ENCODE peak calls at places on chromosome 12, in eight cellular contexts. B is uterus, H is A549, T is esophagus squamous epithelium, E is body of pancreas, X is ovary, C is Peyer's patch, U is heart left ventricle. A is an unnamed sample.

GRCh38 chr12:66269142-66269541 is 33.2 kb upstream of the HELB start:
- DNase-seq in B (no peak), H (no peak), T (no peak), E (no peak), X (no peak), C (no peak), U (no peak), A (no peak)

GRCh38 chr12:28709996-28710685 is 438.9 kb upstream of the FAR2 start:
- DNase-seq in B (no peak), H (no peak), T (no peak), E (no peak), X (no peak), C (no peak), U (no peak), A (no peak)

GRCh38 chr12:123808167-123808566 is 46.1 kb downstream of the DNAH10 start:
- DNase-seq in B (no peak), H (peak), T (no peak), E (no peak), X (no peak), C (no peak), U (no peak), A (peak)

GRCh38 chr12:122688291-122688690 is 14.9 kb downstream of the HCAR2 start:
- DNase-seq in B (no peak), H (no peak), T (no peak), E (no peak), X (no peak), C (no peak), U (no peak), A (no peak)

GRCh38 chr12:108939594-108939993 is 59.7 kb downstream of the DAO start:
- DNase-seq in B (no peak), H (peak), T (no peak), E (no peak), X (no peak), C (no peak), U (no peak), A (peak)

GRCh38 chr12:59149995-59150642 is 229.8 kb upstream of the LRIG3 start:
- DNase-seq in B (no peak), H (peak), T (no peak), E (peak), X (no peak), C (no peak), U (no peak), A (peak)

GRCh38 chr12:42684171-42685071 is 94.9 kb upstream of the PRICKLE1 start:
- DNase-seq in B (no peak), H (no peak), T (no peak), E (no peak), X (no peak), C (no peak), U (no peak), A (no peak)

GRCh38 chr12:50786498-50787231 is 22.8 kb downstream of the ATF1 start:
- DNase-seq in B (no peak), H (peak), T (no peak), E (no peak), X (no peak), C (no peak), U (no peak), A (peak)

GRCh38 chr12:76109879-76110278 is 25.4 kb upstream of the NAP1L1 start:
- DNase-seq in B (no peak), H (no peak), T (no peak), E (no peak), X (no peak), C (no peak), U (no peak), A (no peak)

GRCh38 chr12:4027412-4027811 is 154.2 kb upstream of the PARP11 start:
- DNase-seq in B (no peak), H (no peak), T (no peak), E (no peak), X (no peak), C (no peak), U (no peak), A (no peak)

GRCh38 chr12:115606040-115606439 is 671.5 kb downstream of the MED13L start:
- DNase-seq in B (no peak), H (no peak), T (no peak), E (no peak), X (no peak), C (no peak), U (no peak), A (no peak)

GRCh38 chr12:95518976-95519375 is 32.3 kb downstream of the USP44 start:
- DNase-seq in B (no peak), H (no peak), T (no peak), E (no peak), X (no peak), C (no peak), U (no peak), A (no peak)

GRCh38 chr12:121711925-121712461 is 559 bp upstream of the TMEM120B start:
- DNase-seq in B (no peak), H (peak), T (no peak), E (peak), X (no peak), C (no peak), U (peak), A (no peak)

GRCh38 chr12:79521576-79521975 is 169.2 kb downstream of the PAWR start:
- DNase-seq in B (no peak), H (no peak), T (no peak), E (no peak), X (no peak), C (no peak), U (no peak), A (no peak)

GRCh38 chr12:99915251-99916082 is 69.3 kb downstream of the ANKS1B start:
- DNase-seq in B (no peak), H (peak), T (no peak), E (no peak), X (no peak), C (no peak), U (no peak), A (peak)

GRCh38 chr12:120640840-120641833 is 711 bp downstream of the CABP1 start:
- DNase-seq in B (peak), H (peak), T (no peak), E (peak), X (peak), C (peak), U (peak), A (no peak)

GRCh38 chr12:125069616-125070015 is 4.4 kb downstream of the AACS start:
- DNase-seq in B (no peak), H (no peak), T (no peak), E (no peak), X (no peak), C (no peak), U (peak), A (no peak)

GRCh38 chr12:124737040-124737419 is 126.6 kb downstream of the SCARB1 start:
- DNase-seq in B (no peak), H (no peak), T (no peak), E (no peak), X (no peak), C (no peak), U (no peak), A (no peak)

GRCh38 chr12:8035440-8036010 is 3.0 kb downstream of the FOXJ2 start:
- DNase-seq in B (no peak), H (no peak), T (no peak), E (no peak), X (no peak), C (no peak), U (no peak), A (no peak)

GRCh38 chr12:53097564-53098353 is at the start of gene IGFBP6:
- DNase-seq in B (peak), H (peak), T (no peak), E (peak), X (peak), C (peak), U (peak), A (peak)

GRCh38 chr12:108814462-108815211 is 42.7 kb downstream of the SSH1 start:
- DNase-seq in B (no peak), H (no peak), T (no peak), E (no peak), X (no peak), C (peak), U (no peak), A (no peak)

GRCh38 chr12:53232641-53233538 is 881 bp upstream of the RARG start:
- DNase-seq in B (no peak), H (peak), T (no peak), E (peak), X (peak), C (peak), U (peak), A (peak)

GRCh38 chr12:93550748-93551611 is 21.5 kb upstream of the SOCS2 start:
- DNase-seq in B (no peak), H (no peak), T (no peak), E (no peak), X (no peak), C (no peak), U (no peak), A (no peak)

GRCh38 chr12:262817-263216 is at the start of gene SLC6A13:
- DNase-seq in B (no peak), H (no peak), T (no peak), E (no peak), X (no peak), C (no peak), U (no peak), A (no peak)

GRCh38 chr12:92463171-92463570 is 239.6 kb upstream of the PLEKHG7 start:
- DNase-seq in B (no peak), H (no peak), T (no peak), E (no peak), X (no peak), C (no peak), U (no peak), A (no peak)

GRCh38 chr12:71904629-71905028 is 34.0 kb upstream of the TPH2 start:
- DNase-seq in B (no peak), H (no peak), T (no peak), E (no peak), X (no peak), C (no peak), U (no peak), A (no peak)

DNA sequence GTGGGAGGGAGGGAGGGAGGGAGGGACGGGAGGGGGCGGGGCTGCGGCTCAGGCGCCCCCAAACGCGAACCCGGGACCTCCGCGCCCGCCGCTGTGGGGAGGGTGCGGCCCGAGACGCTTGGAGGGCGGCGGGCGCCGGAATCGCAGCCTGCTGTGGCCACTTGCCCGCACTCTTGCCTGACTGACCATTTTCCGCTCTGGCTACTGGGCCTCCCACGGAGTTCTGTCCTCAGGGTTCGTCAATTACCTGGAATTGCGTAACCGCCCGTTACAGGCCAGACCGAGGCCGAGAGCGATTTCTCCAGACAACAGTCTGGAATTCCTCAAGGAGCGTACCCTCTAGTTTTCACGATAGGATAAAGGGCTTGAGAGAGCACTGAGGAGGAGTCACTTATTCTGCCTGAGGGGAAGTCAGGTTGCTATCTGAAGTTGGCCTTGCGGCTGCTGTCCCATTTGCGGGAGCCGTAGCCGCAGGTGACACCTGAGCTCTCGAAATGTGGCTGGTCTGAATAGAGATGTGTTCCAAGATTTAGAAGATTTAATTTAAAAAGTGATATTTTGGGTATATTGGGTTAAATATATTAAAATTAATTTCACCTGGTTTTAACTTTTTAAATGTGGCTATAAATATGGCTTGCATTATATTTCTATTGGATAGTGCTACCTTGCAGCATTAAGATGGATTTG is 446 bp upstream of the ZNF641 start:
- DNase-seq in B (peak), H (peak), T (no peak), E (peak), X (peak), C (no peak), U (peak), A (peak)
- TF ChIP-seq POLR2A in B (no peak), H (no peak), T (no peak), E (peak), X (peak), C (peak), U (no peak), A (no peak)

GRCh38 chr12:48815281-48816110 is 2.8 kb upstream of the CACNB3 start:
- DNase-seq in B (peak), H (peak), T (no peak), E (peak), X (peak), C (peak), U (peak), A (peak)

GRCh38 chr12:48812389-48812788 is 5.9 kb upstream of the CACNB3 start:
- DNase-seq in B (no peak), H (no peak), T (no peak), E (no peak), X (no peak), C (no peak), U (no peak), A (no peak)

GRCh38 chr12:48813464-48814312 is 4.6 kb upstream of the CACNB3 start:
- DNase-seq in B (no peak), H (no peak), T (no peak), E (no peak), X (peak), C (no peak), U (no peak), A (no peak)

GRCh38 chr12:48816148-48816854 is 2.0 kb upstream of the CACNB3 start:
- DNase-seq in B (no peak), H (no peak), T (no peak), E (peak), X (no peak), C (no peak), U (no peak), A (no peak)

GRCh38 chr12:48814313-48815280 is 3.7 kb upstream of the CACNB3 start:
- DNase-seq in B (peak), H (peak), T (no peak), E (peak), X (peak), C (peak), U (peak), A (peak)
- TF ChIP-seq POLR2A in B (peak), H (peak), T (peak), E (no peak), X (peak), C (peak), U (no peak), A (peak)

DNA sequence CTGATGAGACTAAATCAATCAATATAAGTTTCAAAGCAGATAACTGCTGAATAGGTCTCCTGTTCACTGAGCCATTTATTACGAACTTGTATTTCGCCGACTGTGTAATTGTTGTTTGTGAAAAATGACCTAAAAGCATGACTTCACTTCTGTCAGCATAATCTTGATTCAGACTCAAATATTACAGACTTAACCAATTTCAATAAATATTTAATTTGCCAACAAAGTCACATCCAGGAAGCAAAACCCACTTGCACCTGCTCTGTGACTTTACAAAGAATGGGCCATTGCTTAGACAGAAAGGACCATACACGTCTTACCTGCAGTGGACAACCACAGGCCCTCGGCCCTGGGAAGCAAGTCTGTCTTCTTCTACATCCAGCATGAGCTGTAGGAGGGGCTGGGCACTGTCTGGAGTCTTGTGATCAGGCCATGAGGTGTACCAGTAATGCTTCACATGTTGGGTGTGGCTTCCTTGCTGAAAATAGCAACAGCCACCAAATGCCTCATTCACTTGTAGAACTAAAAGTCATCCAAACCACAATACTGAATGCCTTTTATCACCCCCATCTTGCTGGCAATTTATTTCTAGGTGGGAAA is 23.5 kb upstream of the PTPRB start:
- DNase-seq in B (no peak), H (peak), T (no peak), E (no peak), X (no peak), C (no peak), U (peak), A (peak)
- TF ChIP-seq POLR2A in B (no peak), H (no peak), T (no peak), E (no peak), X (no peak), C (no peak), U (no peak), A (peak)

DNA sequence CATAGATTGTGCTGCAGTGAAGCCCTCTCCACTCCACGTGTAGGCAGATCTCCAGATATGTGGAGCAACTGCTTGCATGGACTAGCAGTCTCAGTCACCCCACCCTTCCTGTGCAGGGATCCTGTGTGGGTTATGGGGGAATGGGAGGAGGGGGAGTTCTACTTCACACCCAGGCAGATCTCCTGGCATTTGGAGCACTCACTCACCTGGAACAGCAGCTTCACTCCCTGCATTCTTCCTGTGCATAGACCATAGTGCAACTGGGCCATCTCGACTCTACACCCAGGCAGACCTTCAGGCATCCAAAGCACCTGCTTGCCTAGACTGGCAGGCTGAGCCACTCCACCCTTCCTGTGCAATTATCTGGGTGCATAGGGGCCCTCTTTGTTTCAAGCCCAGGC is 96.0 kb upstream of the PCED1B start:
- DNase-seq in B (no peak), H (no peak), T (no peak), E (no peak), X (no peak), C (no peak), U (no peak), A (no peak)
- TF ChIP-seq POLR2A in B (no peak), H (no peak), T (no peak), E (no peak), X (no peak), C (no peak), U (no peak), A (no peak)

GRCh38 chr12:62602445-62603060 is 135.9 kb downstream of the MON2 start:
- DNase-seq in B (peak), H (peak), T (peak), E (peak), X (peak), C (peak), U (peak), A (peak)
- TF ChIP-seq POLR2A in B (no peak), H (peak), T (no peak), E (peak), X (peak), C (no peak), U (no peak), A (peak)

DNA sequence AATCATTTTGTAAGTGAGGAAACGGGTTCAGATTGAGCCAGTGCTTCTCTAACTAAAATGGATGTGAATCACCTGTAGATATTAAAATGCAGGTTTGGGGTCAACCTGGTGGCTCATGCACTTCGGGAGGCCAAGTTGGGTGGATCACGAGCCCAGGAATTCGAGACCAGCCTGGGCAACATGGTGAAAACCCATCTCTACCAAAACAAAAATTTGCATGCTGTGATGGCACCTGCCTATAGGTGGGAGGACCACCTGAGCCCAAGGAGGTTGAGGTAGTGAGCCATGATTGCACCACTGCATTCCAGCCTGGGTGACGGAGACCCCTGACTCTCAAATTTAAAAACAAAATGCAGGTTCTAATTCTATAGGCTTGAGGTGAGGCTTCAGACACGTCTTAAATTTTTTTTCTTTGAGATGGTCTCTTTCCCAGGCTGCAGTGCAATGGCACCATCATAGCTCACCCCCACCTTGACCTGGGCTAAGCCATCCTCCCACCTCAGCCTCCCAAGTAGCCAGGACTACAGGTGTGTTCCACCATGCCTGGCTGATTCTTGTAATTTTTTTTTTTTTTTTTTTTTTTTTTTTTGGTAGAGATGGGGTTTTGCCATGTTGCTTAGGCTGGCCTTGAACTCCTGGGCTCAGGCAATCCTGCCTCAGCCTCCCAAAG is 9.0 kb downstream of the TUBA1C start:
- DNase-seq in B (no peak), H (no peak), T (no peak), E (no peak), X (no peak), C (no peak), U (no peak), A (no peak)
- TF ChIP-seq POLR2A in B (no peak), H (no peak), T (no peak), E (no peak), X (no peak), C (no peak), U (no peak), A (no peak)

DNA sequence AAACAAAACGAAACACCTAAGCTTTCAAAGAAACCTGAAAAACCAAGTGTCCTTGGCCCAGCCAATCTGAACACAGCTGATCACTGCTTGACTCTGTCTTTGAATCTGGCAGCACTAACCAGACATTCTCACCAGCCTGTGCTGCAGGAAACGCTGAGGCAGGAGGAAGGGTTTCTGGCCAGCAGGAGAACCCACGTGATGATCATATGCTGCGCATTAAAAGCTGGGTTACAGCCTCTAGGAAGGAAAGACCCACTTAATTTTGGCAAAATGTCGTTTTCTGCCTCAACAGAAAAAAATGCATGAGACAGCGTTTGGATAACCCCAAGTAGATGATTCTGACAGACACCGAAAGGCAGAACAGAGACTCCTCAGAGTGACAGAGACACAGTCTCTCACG is 9.8 kb downstream of the APPL2 start:
- DNase-seq in B (peak), H (no peak), T (no peak), E (peak), X (peak), C (no peak), U (peak), A (no peak)
- TF ChIP-seq POLR2A in B (no peak), H (no peak), T (no peak), E (no peak), X (no peak), C (no peak), U (no peak), A (no peak)

A was measured in H54.